ENCODE peak calls at places on chromosomes 12 and 14, in eight cellular contexts. X, Y, A, F, W, L, U and O are unnamed samples.
A peak's percentile ranks its signal among the peaks of the same experiment; 100 is the strongest.

GRCh38 chr12:60106207-60106606 is 510.4 kb downstream of the SLC16A7 start:
- DNase-seq in Y (no peak), U (no peak), A (peak; percentile 14), F (no peak), L (peak; percentile 13), X (no peak), W (no peak), O (no peak)

GRCh38 chr14:36478782-36479181 is 41.2 kb downstream of the NKX2-1 start:
- DNase-seq in W (no peak), X (no peak), L (no peak), F (no peak), U (no peak), Y (no peak), A (no peak), O (no peak)

GRCh38 chr12:81329088-81329487 is 251.2 kb downstream of the ACSS3 start:
- DNase-seq in L (no peak), U (no peak), Y (no peak), W (no peak), A (peak; percentile 55), F (no peak), X (no peak), O (no peak)

GRCh38 chr12:117037296-117038022 is 61.8 kb downstream of the TESC start:
- DNase-seq in L (no peak), X (no peak), W (no peak), A (no peak), F (peak; percentile 48), Y (no peak), U (no peak), O (no peak)

GRCh38 chr12:26848156-26848825 is 15.3 kb upstream of the ITPR2 start:
- DNase-seq in L (no peak), W (no peak), F (no peak), X (no peak), Y (no peak), U (no peak), A (no peak), O (no peak)

GRCh38 chr12:128970941-128971340 is 117.7 kb downstream of the GLT1D1 start:
- DNase-seq in F (no peak), A (no peak), X (no peak), Y (no peak), U (no peak), W (no peak), L (no peak), O (no peak)

GRCh38 chr12:95623554-95624170 is 72.4 kb upstream of the USP44 start:
- DNase-seq in F (peak; percentile 69), L (peak; percentile 68), X (peak; percentile 79), W (peak; percentile 27), A (peak; percentile 95), Y (no peak), U (no peak), O (peak; percentile 79)

GRCh38 chr14:80865565-80865964 is 76.0 kb downstream of the CEP128 start:
- DNase-seq in W (no peak), X (no peak), A (no peak), F (no peak), Y (no peak), L (no peak), U (no peak), O (no peak)

GRCh38 chr14:68140111-68140741 is 320.6 kb downstream of the RAD51B start:
- DNase-seq in U (no peak), F (peak; percentile 72), L (no peak), W (peak; percentile 32), Y (no peak), X (peak; percentile 38), A (peak; percentile 99), O (no peak)

GRCh38 chr12:102642199-102642598 is 161.8 kb upstream of the IGF1 start:
- DNase-seq in A (no peak), Y (no peak), X (no peak), L (no peak), U (no peak), F (no peak), W (no peak), O (no peak)

GRCh38 chr12:131209082-131210070 is 255.7 kb downstream of the ADGRD1 start:
- DNase-seq in X (no peak), A (no peak), Y (no peak), L (no peak), U (no peak), F (no peak), W (no peak), O (peak; percentile 8)

GRCh38 chr14:81162941-81163340 is 57.8 kb downstream of the GTF2A1 start:
- DNase-seq in L (peak; percentile 75), Y (no peak), X (no peak), W (no peak), F (no peak), A (peak; percentile 40), U (no peak), O (no peak)

GRCh38 chr14:95064256-95064655 is 93.1 kb downstream of the DICER1 start:
- DNase-seq in X (peak; percentile 10), U (no peak), Y (peak; percentile 69), W (no peak), L (no peak), A (no peak), F (no peak), O (no peak)

GRCh38 chr14:65302571-65303184 is 109.9 kb upstream of the FUT8 start:
- DNase-seq in Y (no peak), W (no peak), U (no peak), X (peak; percentile 60), A (no peak), L (no peak), F (no peak), O (no peak)

GRCh38 chr14:90508536-90509254 is 111.9 kb downstream of the CALM1 start:
- DNase-seq in U (no peak), Y (no peak), L (no peak), X (peak; percentile 85), W (no peak), F (no peak), A (no peak), O (no peak)

GRCh38 chr14:87065366-87065765 is 927.6 kb downstream of the GALC start:
- DNase-seq in X (no peak), A (no peak), Y (no peak), U (no peak), F (no peak), W (no peak), L (no peak), O (no peak)

GRCh38 chr12:12461923-12462315 is 100.7 kb downstream of the DUSP16 start:
- DNase-seq in L (no peak), A (no peak), X (no peak), F (no peak), Y (no peak), U (no peak), W (no peak), O (no peak)

GRCh38 chr12:52036587-52037171 is 14.6 kb upstream of the NR4A1 start:
- DNase-seq in U (no peak), Y (peak; percentile 95), W (peak; percentile 89), L (peak; percentile 81), F (peak; percentile 93), X (peak; percentile 94), A (peak; percentile 83), O (peak; percentile 92)

GRCh38 chr12:52032797-52033505 is 18.3 kb upstream of the NR4A1 start:
- DNase-seq in L (peak; percentile 96), X (peak; percentile 98), F (peak; percentile 98), U (peak; percentile 99), W (peak; percentile 97), Y (peak; percentile 99), A (peak; percentile 97), O (peak; percentile 97)

GRCh38 chr12:52032431-52032796 is 18.8 kb upstream of the NR4A1 start:
- DNase-seq in L (no peak), X (peak; percentile 78), A (no peak), Y (no peak), F (peak; percentile 88), U (peak; percentile 97), W (peak; percentile 80), O (peak; percentile 76)

GRCh38 chr12:52035926-52036325 is 15.3 kb upstream of the NR4A1 start:
- DNase-seq in X (no peak), W (no peak), F (no peak), U (no peak), Y (no peak), L (no peak), A (no peak), O (no peak)

DNA sequence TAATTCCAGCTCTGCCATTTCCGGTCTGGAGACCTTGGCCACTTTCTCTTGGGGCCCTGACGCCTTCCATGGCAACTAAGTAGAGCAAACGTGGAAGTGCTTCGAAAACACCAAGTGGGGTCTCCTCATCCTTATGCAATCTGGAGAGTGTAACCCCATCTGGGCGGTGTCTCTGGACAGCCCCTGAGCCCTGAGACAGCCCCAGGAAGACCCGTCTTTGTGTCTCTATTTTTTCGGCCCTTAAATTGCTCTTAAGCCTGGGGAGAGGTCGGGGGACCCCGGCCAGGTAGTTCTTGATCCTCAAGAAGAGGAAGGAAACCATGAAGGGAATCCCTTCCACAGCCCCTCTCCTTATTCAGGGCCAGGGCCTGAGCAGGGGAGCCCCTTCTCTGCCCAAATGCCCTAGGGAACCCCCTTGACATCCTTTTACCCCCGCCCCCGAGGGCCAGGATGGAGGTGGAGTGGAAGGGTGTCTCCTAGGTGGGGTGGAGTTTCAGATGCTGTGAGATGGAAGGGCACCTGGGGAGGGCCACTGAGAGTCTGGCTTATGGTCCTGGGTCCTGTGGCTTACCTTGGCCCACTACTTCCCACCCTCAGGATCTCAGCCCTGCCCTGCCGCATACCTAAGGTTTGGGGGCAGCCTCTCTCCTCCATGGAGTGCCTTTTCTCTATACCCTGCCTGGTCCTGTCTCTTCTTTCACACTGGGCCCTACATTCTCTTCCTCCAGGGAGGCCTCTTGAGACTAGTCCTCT is 17.6 kb upstream of the NR4A1 start:
- DNase-seq in X (no peak), Y (no peak), F (no peak), U (no peak), A (no peak), L (no peak), W (no peak), O (no peak)
- TF ChIP-seq EP300 in X (no peak), Y (no peak), F (no peak), U (no peak), A (no peak), L (no peak), W (no peak), O (no peak)

GRCh38 chr12:120902846-120903381 is 1.2 kb downstream of the SPPL3 start:
- DNase-seq in Y (no peak), W (no peak), A (no peak), F (no peak), U (no peak), X (no peak), L (no peak), O (no peak)
- TF ChIP-seq EP300 in Y (no peak), W (no peak), A (no peak), F (no peak), U (no peak), X (no peak), L (no peak), O (no peak)

GRCh38 chr14:105924951-105925591 is 398.7 kb downstream of the TMEM121 start:
- DNase-seq in F (no peak), U (no peak), A (no peak), Y (no peak), W (no peak), X (no peak), L (no peak), O (no peak)
- TF ChIP-seq EP300 in F (no peak), U (no peak), A (no peak), Y (no peak), W (no peak), X (no peak), L (no peak), O (no peak)

GRCh38 chr12:106070147-106070546 is 68.6 kb downstream of the NUAK1 start:
- DNase-seq in F (no peak), X (no peak), L (no peak), Y (no peak), A (no peak), W (no peak), U (peak; percentile 39), O (no peak)
- TF ChIP-seq EP300 in F (no peak), X (no peak), L (no peak), Y (no peak), A (no peak), W (no peak), U (no peak), O (no peak)

GRCh38 chr14:25381498-25381897 is 331.6 kb upstream of the STXBP6 start:
- DNase-seq in U (no peak), X (no peak), Y (no peak), A (peak; percentile 12), W (no peak), F (no peak), L (peak; percentile 0), O (no peak)
- TF ChIP-seq EP300 in U (no peak), X (no peak), Y (no peak), A (no peak), W (no peak), F (no peak), L (no peak), O (no peak)